ENCODE peak calls at places on chromosomes 13 and 19, in four cellular contexts. W, Y, S and H are unnamed samples.

GRCh38 chr13:63088226-63088625 is 1672.6 kb upstream of the PCDH20 start:
- DNase-seq in W (no peak), Y (peak), S (no peak), H (no peak)

GRCh38 chr19:49294401-49294800 is 30.6 kb downstream of the SLC6A16 start:
- DNase-seq in W (no peak), Y (no peak), S (no peak), H (no peak)

GRCh38 chr19:48477696-48478338 is 8.6 kb downstream of the CYTH2 start:
- DNase-seq in W (no peak), Y (no peak), S (no peak), H (no peak)

GRCh38 chr13:109158383-109158782 is 529.0 kb downstream of the MYO16 start:
- DNase-seq in W (no peak), Y (no peak), S (no peak), H (no peak)

GRCh38 chr13:62040806-62041205 is 625.2 kb upstream of the PCDH20 start:
- DNase-seq in W (no peak), Y (no peak), S (no peak), H (no peak)

GRCh38 chr19:52896431-52897148 is 845 bp downstream of the ZNF320 start:
- DNase-seq in W (peak), Y (peak), S (peak), H (no peak)

GRCh38 chr19:40006273-40006691 is 9.4 kb downstream of the ZNF546 start:
- DNase-seq in W (no peak), Y (peak), S (no peak), H (no peak)

GRCh38 chr19:958967-959685 is 25.0 kb upstream of the WDR18 start:
- DNase-seq in W (no peak), Y (peak), S (no peak), H (no peak)

GRCh38 chr13:114130708-114131580 is 1.5 kb downstream of the RASA3 start:
- DNase-seq in W (peak), Y (peak), S (peak), H (no peak)

GRCh38 chr13:30338331-30338851 is 31.0 kb upstream of the KATNAL1 start:
- DNase-seq in W (no peak), Y (peak), S (peak), H (no peak)

GRCh38 chr13:82305588-82305987 is 1576.7 kb downstream of the SLITRK1 start:
- DNase-seq in W (no peak), Y (no peak), S (no peak), H (no peak)

GRCh38 chr19:55626350-55626749 is 2.0 kb upstream of the ZNF784 start:
- DNase-seq in W (no peak), Y (no peak), S (peak), H (no peak)

DNA sequence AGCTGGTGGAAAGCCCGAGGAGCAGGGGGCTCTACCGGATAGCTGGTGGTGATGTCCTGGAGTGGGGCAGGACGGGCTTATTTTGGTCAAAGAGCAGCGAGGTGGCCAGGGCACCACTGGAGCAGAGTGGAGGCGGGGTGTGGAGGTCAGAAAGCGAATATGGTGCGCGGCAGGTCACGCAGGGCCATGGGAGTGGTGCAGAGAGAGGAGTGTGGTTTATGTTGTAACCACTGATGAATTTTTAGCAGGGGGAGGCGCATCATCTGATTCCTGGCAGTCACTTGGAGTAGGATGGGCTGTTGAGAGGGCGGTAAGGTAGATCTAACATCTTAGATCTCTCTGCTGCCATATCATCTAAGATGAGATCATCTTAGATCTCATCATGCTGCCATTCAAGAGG is 1.4 kb upstream of the ZNF414 start:
- DNase-seq in W (no peak), Y (no peak), S (peak), H (no peak)
- H3K4me3 ChIP-seq in W (no peak), Y (no peak), S (no peak), H (no peak)

GRCh38 chr19:4580961-4581380 is 21.5 kb upstream of the SEMA6B start:
- DNase-seq in W (no peak), Y (no peak), S (no peak), H (no peak)

GRCh38 chr19:4580021-4580901 is 20.8 kb upstream of the SEMA6B start:
- DNase-seq in W (no peak), Y (no peak), S (no peak), H (no peak)

GRCh38 chr19:4582112-4582553 is 22.6 kb upstream of the SEMA6B start:
- DNase-seq in W (no peak), Y (no peak), S (no peak), H (no peak)

GRCh38 chr19:4582980-4583842 is 23.7 kb upstream of the SEMA6B start:
- DNase-seq in W (no peak), Y (no peak), S (no peak), H (no peak)

DNA sequence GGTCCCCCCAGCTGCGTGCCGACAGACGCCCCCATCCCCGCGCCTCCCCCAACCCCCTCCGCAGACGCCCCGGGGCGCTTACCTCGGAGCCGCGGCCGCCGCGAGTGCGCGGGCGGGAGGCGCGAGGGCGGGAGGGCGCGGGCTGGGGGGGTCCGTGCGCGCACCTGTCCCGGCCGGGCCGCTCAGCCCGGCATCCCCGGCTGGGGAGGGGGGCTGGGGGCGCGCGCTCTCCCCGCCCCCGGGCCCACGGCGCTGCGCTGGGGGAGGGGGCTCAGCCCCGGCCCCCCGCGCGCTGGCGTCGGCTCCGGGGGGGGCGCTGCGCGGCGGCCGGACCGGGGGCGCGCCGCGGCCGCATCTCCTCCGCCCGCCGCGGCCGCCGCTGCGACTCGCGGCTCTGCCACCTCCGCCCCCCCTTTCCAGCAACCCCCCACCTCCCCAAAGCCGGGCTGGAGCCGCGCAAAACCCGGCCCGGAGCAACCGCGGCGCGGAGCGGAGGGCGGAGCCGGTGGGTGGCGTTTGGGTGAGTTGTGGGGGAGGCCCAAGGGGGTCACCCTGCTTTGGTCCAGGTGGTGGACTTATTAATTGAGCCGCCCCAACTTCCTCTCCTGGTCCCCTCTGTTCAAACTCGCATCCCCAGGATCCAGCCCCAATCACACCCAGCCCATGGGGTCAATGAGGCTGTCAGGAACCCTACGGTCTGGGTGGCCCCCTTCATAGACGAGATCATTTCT is 22.1 kb upstream of the SEMA6B start:
- DNase-seq in W (no peak), Y (no peak), S (no peak), H (no peak)
- H3K4me3 ChIP-seq in W (peak), Y (peak), S (no peak), H (peak)

GRCh38 chr13:21282065-21282464 is 105.6 kb downstream of the MRPL57 start:
- DNase-seq in W (no peak), Y (no peak), S (no peak), H (no peak)
- H3K4me3 ChIP-seq in W (no peak), Y (no peak), S (no peak), H (no peak)

DNA sequence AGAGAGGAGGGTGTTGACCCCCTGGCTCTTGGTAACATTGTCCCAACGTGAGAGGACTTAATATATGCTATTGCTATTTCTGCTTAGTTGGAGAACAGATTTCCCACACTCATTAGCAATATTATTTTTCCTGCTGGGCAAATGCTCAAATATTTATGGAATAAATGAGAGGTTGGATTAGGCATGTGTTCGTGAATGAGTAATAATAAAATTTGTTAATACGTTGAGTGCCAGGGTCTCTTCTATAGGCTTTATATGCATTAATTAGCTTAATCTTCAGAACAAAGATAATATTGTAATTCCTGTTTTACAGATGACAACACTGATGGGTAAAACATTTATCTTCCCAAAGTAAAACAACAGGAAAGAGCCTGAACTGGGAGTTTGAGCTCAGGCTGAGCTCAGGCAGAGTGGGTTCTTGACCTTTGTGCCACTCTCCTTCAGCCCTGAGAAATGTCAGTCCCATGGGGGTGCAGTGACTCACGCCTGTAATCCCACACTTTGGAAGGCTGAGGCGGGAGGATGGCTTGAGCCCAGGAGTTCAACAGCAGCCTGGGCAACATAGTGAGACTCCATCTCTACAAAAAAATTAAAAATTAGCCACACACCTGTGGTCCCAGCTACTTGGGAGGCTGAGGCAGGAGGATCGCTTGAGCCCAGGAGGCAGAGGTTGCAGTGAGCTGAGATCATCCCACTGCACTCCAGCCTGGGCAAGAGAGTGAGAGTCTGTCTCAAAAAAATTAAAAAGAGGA is 1.2 kb downstream of the ZNF233 start:
- DNase-seq in W (no peak), Y (no peak), S (no peak), H (no peak)
- H3K4me3 ChIP-seq in W (no peak), Y (no peak), S (no peak), H (no peak)

GRCh38 chr13:54599413-54599812 is 1570.8 kb downstream of the OLFM4 start:
- DNase-seq in W (no peak), Y (no peak), S (no peak), H (no peak)
- H3K4me3 ChIP-seq in W (no peak), Y (no peak), S (no peak), H (no peak)